ENCODE peak calls at places on chromosomes 1 and 21, in nine cellular contexts. W is SK-N-SH, A is OCI-LY7, G is PC-3, S is HCT116, O is GM23338, Y is hepatocyte, C is GM23248, V is MM.1S. F is an unnamed sample.

GRCh38 chr1:42002220-42002619 is 83.5 kb upstream of the HIVEP3 start:
- DNase-seq in W (no peak), A (no peak), G (no peak), S (no peak), O (no peak), Y (no peak), C (no peak), V (no peak), F (no peak)

GRCh38 chr1:224510880-224511645 is 76.5 kb upstream of the WDR26 start:
- DNase-seq in W (no peak), A (no peak), G (peak; percentile 56), S (no peak), O (no peak), Y (no peak), C (peak; percentile 30), V (peak; percentile 61), F (no peak)

GRCh38 chr1:198893141-198893540 is 254.3 kb downstream of the PTPRC start:
- DNase-seq in W (no peak), A (no peak), G (no peak), S (no peak), O (no peak), Y (no peak), C (no peak), V (no peak), F (no peak)

GRCh38 chr1:227828773-227829172 is 13.3 kb downstream of the PRSS38 start:
- DNase-seq in W (no peak), A (no peak), G (no peak), S (no peak), O (no peak), Y (no peak), C (no peak), V (no peak), F (no peak)

GRCh38 chr1:202786804-202787203 is 21.4 kb downstream of the KDM5B start:
- DNase-seq in W (no peak), A (no peak), G (no peak), S (no peak), O (no peak), Y (no peak), C (no peak), V (no peak), F (no peak)

GRCh38 chr1:246647113-246647512 is 77.1 kb upstream of the SCCPDH start:
- DNase-seq in W (peak; percentile 52), A (no peak), G (no peak), S (no peak), O (peak; percentile 94), Y (peak; percentile 62), C (peak; percentile 88), V (no peak), F (peak; percentile 77)

GRCh38 chr1:191533254-191533653 is 625.0 kb upstream of the RGS18 start:
- DNase-seq in W (no peak), A (no peak), G (no peak), S (no peak), O (no peak), Y (no peak), C (no peak), V (no peak), F (no peak)

GRCh38 chr21:33967086-33967571 is 51.5 kb upstream of the ATP5PO start:
- DNase-seq in W (no peak), A (no peak), G (no peak), S (no peak), O (no peak), Y (no peak), C (no peak), V (no peak), F (no peak)

GRCh38 chr21:43921979-43922945 is 57.2 kb downstream of the AGPAT3 start:
- DNase-seq in W (no peak), A (no peak), G (no peak), S (no peak), O (no peak), Y (no peak), C (no peak), V (no peak), F (no peak)

GRCh38 chr21:35643176-35643575 is 417.1 kb downstream of the SETD4 start:
- DNase-seq in W (no peak), A (no peak), G (peak; percentile 70), S (no peak), O (no peak), Y (no peak), C (no peak), V (no peak), F (no peak)

DNA sequence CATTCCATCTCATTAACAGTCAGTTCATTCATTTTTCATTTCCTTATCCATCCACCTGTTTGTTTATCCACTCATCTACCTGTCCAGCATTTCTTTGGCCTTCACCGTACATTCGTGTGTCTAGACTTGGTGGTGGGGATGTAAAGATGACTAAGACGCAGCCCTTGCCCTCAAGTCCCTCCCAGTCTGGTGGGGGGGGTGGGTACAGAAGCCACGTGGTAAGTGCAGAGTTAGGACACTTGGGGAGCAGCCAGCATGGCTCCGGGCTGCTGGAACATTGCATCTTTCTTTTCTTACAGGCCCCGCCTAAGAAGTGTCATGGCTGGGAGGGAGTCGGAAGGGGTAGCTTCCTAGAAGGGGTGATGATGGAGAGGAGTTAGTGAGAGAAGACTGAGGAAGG is 17.2 kb downstream of the KIF26B start:
- DNase-seq in W (no peak), A (no peak), G (no peak), S (no peak), O (no peak), Y (no peak), C (peak; percentile 20), V (no peak), F (no peak)
- TF ChIP-seq EZH2phosphoT487 in W (no peak), A (no peak), G (no peak), S (no peak), O (no peak), Y (no peak), C (no peak), V (no peak), F (no peak)

GRCh38 chr1:26164036-26164927 is 4.5 kb downstream of the C1orf232 start:
- DNase-seq in W (peak; percentile 92), A (peak; percentile 40), G (peak; percentile 30), S (no peak), O (peak; percentile 86), Y (peak; percentile 79), C (peak; percentile 67), V (peak; percentile 48), F (peak; percentile 91)
- TF ChIP-seq EZH2phosphoT487 in W (no peak), A (no peak), G (no peak), S (no peak), O (no peak), Y (no peak), C (no peak), V (no peak), F (no peak)

GRCh38 chr1:241677171-241677570 is 25.1 kb downstream of the WDR64 start:
- DNase-seq in W (no peak), A (peak; percentile 72), G (no peak), S (no peak), O (no peak), Y (no peak), C (no peak), V (peak; percentile 97), F (no peak)
- TF ChIP-seq EZH2phosphoT487 in W (no peak), A (no peak), G (no peak), S (no peak), O (no peak), Y (no peak), C (no peak), V (no peak), F (no peak)

GRCh38 chr1:61073871-61074270 is 8.5 kb upstream of the NFIA start:
- DNase-seq in W (no peak), A (no peak), G (no peak), S (no peak), O (no peak), Y (no peak), C (no peak), V (no peak), F (no peak)
- TF ChIP-seq EZH2phosphoT487 in W (no peak), A (no peak), G (no peak), S (no peak), O (no peak), Y (no peak), C (no peak), V (no peak), F (no peak)

GRCh38 chr1:77484334-77484733 is 198.1 kb downstream of the ZZZ3 start:
- DNase-seq in W (no peak), A (no peak), G (peak; percentile 55), S (no peak), O (no peak), Y (no peak), C (no peak), V (no peak), F (no peak)

GRCh38 chr1:77484926-77485325 is 197.5 kb downstream of the ZZZ3 start:
- DNase-seq in W (no peak), A (no peak), G (no peak), S (no peak), O (no peak), Y (no peak), C (no peak), V (no peak), F (no peak)

GRCh38 chr1:77489910-77490309 is 192.5 kb downstream of the ZZZ3 start:
- DNase-seq in W (no peak), A (no peak), G (no peak), S (no peak), O (peak; percentile 56), Y (no peak), C (peak; percentile 36), V (no peak), F (no peak)

DNA sequence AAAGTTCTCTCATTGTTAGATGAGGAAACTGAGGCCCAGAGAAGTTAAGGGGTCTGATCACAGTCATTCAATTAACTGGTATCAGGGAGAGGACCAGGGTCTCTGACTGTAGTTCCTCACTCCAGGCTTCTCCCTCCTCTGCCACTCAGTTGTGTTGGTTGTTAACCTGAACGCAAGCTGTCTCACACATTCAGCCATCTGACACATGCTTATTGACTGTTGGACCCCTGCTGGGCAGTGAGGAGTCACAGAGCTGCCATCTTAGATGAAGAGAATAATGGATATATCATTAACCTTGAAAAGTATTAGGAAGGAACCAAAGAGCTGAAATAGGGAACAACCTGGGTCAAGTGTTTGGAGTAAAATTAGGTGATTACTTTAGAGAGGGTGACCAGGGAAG is 194.8 kb downstream of the ZZZ3 start:
- DNase-seq in W (no peak), A (no peak), G (no peak), S (no peak), O (no peak), Y (no peak), C (no peak), V (no peak), F (no peak)
- TF ChIP-seq EZH2phosphoT487 in W (no peak), A (no peak), G (no peak), S (no peak), O (no peak), Y (no peak), C (no peak), V (no peak), F (no peak)

DNA sequence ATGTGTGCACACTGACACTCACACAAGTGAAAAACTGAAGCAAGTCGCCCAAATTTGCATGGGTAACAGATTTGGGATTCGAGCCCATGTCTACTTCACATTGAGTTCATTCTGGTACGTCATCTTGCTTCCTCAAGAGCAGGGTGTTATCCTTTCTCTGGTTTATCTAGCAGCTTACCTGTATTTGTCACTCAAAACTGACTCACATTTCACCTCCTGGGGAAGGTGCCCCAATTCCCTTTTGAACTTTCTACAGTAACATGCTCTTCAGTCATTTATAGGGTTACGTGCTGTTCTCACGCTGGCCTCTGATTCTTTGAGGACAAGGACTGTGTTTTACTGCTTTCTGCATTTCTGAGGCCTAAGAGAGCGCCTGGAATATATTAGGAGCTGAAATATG is 162.8 kb downstream of the PDE4B start:
- DNase-seq in W (no peak), A (no peak), G (peak; percentile 11), S (no peak), O (no peak), Y (peak; percentile 11), C (no peak), V (no peak), F (no peak)
- TF ChIP-seq EZH2phosphoT487 in W (no peak), A (no peak), G (no peak), S (no peak), O (no peak), Y (no peak), C (no peak), V (no peak), F (no peak)